ENCODE peak calls at places on chromosomes 6 and 20, in six cellular contexts. X is transverse colon, G is endothelial cell, O is fibroblast of lung, N is RWPE1, I is tibial artery. C is an unnamed sample.

GRCh38 chr20:50292324-50293243 is 102.0 kb downstream of the CEBPB start:
- DNase-seq in G (no peak), O (peak; percentile 99), I (peak; percentile 96), X (peak; percentile 83), N (peak; percentile 85), C (peak; percentile 63)

GRCh38 chr20:32982617-32983458 is 21.4 kb downstream of the SUN5 start:
- DNase-seq in G (no peak), I (no peak), N (no peak), O (no peak), X (no peak), C (no peak)

GRCh38 chr6:1438471-1438881 is 49.1 kb downstream of the FOXF2 start:
- DNase-seq in X (no peak), I (no peak), N (no peak), O (no peak), G (no peak), C (no peak)

GRCh38 chr20:3374296-3374695 is 33.2 kb downstream of the DNAAF9 start:
- DNase-seq in G (no peak), N (no peak), X (no peak), I (no peak), O (peak; percentile 49), C (no peak)

GRCh38 chr6:169168302-169168630 is 85.4 kb downstream of the THBS2 start:
- DNase-seq in O (no peak), N (no peak), G (no peak), X (no peak), I (no peak), C (no peak)

GRCh38 chr6:31350551-31350950 is 6.4 kb downstream of the HLA-B start:
- DNase-seq in G (no peak), I (no peak), O (no peak), X (no peak), N (no peak), C (no peak)

GRCh38 chr20:21682576-21682975 is 22.9 kb upstream of the PAX1 start:
- DNase-seq in X (no peak), G (no peak), O (no peak), N (no peak), I (no peak), C (no peak)

GRCh38 chr6:118565317-118565960 is 17.3 kb downstream of the PLN start:
- DNase-seq in I (no peak), O (no peak), N (peak; percentile 36), G (no peak), X (no peak), C (peak; percentile 13)

GRCh38 chr6:155349129-155349528 is 34.8 kb upstream of the TFB1M start:
- DNase-seq in I (no peak), O (no peak), G (no peak), X (no peak), N (no peak), C (no peak)

GRCh38 chr6:153618371-153619328 is 420.4 kb upstream of the OPRM1 start:
- DNase-seq in N (no peak), X (no peak), G (no peak), O (no peak), I (no peak), C (no peak)

GRCh38 chr6:53579338-53579737 is 34.4 kb upstream of the GCLC start:
- DNase-seq in X (no peak), I (no peak), G (no peak), N (no peak), O (no peak), C (peak; percentile 12)

GRCh38 chr6:112806163-112806900 is 459.2 kb downstream of the RFPL4B start:
- DNase-seq in G (no peak), O (peak; percentile 80), X (no peak), N (no peak), I (no peak), C (no peak)

GRCh38 chr6:152296648-152297376 is 340.4 kb downstream of the SYNE1 start:
- DNase-seq in X (no peak), O (no peak), I (no peak), N (no peak), G (no peak), C (no peak)

GRCh38 chr6:113978084-113978675 is 7.2 kb upstream of the HDAC2 start:
- DNase-seq in X (no peak), I (no peak), N (no peak), G (no peak), O (no peak), C (no peak)

GRCh38 chr6:118632359-118632758 is 19.0 kb downstream of the CEP85L start:
- DNase-seq in X (no peak), N (no peak), G (no peak), O (no peak), I (no peak), C (peak; percentile 61)

GRCh38 chr20:63064310-63064709 is 57.5 kb upstream of the BHLHE23 start:
- DNase-seq in N (no peak), O (no peak), I (no peak), G (no peak), X (no peak), C (no peak)

DNA sequence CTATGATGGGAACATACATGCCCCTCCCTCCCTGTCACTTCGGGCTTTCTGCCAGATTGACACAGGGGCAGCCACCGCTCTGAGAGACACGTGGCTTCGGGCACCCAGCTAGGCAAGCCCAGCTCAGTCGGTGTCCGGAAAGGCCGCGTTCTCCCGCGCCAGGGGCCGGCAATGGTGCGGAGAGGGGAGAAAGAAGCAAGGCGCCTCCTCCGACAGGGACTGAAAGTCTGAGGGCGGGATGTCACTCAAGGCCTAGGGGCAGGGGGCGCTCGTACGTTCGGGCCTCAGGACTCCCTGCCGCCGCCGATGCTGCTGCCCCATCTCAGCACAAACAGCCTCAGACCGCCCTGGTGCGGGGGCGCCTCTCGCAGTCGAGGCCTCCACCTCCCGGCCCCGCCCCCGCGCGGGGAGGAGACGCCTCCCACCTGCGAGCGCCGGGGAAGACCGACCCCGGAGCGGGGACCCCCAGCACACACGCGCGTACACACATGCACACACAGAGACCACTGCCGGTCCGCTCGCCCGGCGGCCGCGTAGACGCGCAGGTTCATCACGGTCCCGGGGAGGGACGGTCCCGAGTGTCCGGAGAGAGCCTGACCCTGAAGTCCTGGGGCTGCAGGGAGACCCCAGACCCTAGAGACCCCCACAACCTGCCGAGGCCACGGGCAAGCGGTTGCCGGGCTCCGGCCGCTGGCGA is 1.9 kb downstream of the GRM4 start:
- DNase-seq in O (no peak), X (no peak), G (peak; percentile 79), N (no peak), I (no peak), C (peak; percentile 78)
- TF ChIP-seq CTCF in O (no peak), X (no peak), G (peak; percentile 25), N (no peak), I (no peak), C (no peak)

GRCh38 chr20:47464380-47465101 is 37.1 kb upstream of the NCOA3 start:
- DNase-seq in I (peak; percentile 90), N (peak; percentile 99), O (peak; percentile 99), G (no peak), X (peak; percentile 50), C (no peak)
- TF ChIP-seq CTCF in I (peak; percentile 85), N (peak; percentile 84), O (peak; percentile 21), G (no peak), X (peak; percentile 26), C (no peak)

GRCh38 chr6:133184798-133185380 is 56.3 kb upstream of the EYA4 start:
- DNase-seq in O (peak; percentile 77), G (no peak), N (peak; percentile 7), I (no peak), X (no peak), C (no peak)
- TF ChIP-seq CTCF in O (no peak), G (peak; percentile 72), N (peak; percentile 71), I (peak; percentile 41), X (peak; percentile 35), C (peak; percentile 43)

GRCh38 chr6:69732640-69733039 is 64.2 kb downstream of the LMBRD1 start:
- DNase-seq in X (no peak), G (no peak), O (peak; percentile 40), I (no peak), N (peak; percentile 2), C (no peak)
- TF ChIP-seq CTCF in X (no peak), G (no peak), O (no peak), I (no peak), N (no peak), C (no peak)

DNA sequence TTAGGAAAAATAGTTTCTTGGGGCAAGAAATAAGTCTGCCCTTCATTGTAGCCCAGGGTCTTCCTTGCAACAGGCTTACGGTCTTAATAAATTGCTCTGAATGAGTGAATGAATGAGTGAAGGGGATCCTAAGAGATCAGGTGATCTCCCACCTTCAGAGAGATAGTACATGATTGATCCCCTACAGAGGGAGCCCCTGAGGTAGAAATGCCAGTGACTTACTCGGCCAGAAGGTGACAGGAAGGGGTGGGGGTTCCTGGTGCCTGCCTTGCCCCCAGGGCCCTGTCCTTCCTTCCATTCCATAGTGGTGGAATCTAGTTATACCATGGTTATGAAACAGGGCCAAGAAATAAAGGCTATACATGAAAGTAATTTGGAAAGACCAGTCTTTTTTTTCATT is 215.3 kb upstream of the SSTR4 start:
- DNase-seq in O (no peak), X (no peak), G (no peak), N (no peak), I (no peak), C (no peak)
- TF ChIP-seq CTCF in O (no peak), X (no peak), G (no peak), N (no peak), I (no peak), C (no peak)

GRCh38 chr6:131251593-131252204 is 116.4 kb downstream of the AKAP7 start:
- DNase-seq in N (no peak), O (no peak), I (no peak), G (no peak), X (no peak), C (no peak)
- TF ChIP-seq CTCF in N (no peak), O (no peak), I (no peak), G (no peak), X (no peak), C (no peak)

DNA sequence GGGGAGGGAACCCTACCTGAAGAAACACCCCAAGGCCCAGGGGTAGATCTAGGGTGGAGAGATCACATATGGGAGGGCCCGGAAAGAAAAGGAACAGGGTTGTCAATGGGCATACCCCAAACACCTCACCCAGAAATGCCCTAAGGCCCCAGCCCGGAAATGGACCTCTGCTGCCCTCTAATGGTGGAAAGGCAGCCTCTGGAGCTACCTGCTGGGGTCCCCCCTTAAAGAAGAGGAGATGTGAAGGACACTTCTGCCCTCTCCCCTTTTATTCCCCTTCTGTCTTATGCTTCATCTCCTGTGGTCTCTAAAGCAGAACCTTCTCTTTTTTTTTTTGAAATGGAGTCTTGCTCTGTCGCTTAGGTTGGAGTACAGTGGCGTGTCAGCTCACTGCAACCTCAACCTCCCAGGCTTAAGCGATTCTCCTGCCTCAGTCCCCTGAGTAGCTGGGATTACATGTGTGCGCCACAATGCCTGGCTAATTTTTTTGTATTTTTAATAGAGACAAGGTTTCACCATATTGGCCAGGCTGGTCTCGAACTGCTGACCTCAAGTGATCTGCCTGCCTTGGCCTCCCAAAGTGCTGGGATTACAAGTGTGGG is 438 bp upstream of the ARMC12 start:
- DNase-seq in I (peak; percentile 74), N (peak; percentile 78), G (peak; percentile 78), O (peak; percentile 67), X (peak; percentile 89), C (peak; percentile 91)
- TF ChIP-seq CTCF in I (peak; percentile 80), N (peak; percentile 93), G (peak; percentile 62), O (peak; percentile 92), X (peak; percentile 94), C (peak; percentile 89)